ENCODE peak calls at places on chromosomes 7 and 10, in six cellular contexts. B is HepG2, F is H1, T is HCT116, V is K562, E is GM12878. R is an unnamed sample.

GRCh38 chr10:93180402-93181040 is 106.8 kb downstream of the CYP26A1 start:
- DNase-seq in F (no peak), V (no peak), T (no peak), E (no peak), B (no peak), R (peak)

GRCh38 chr7:56079450-56080185 is 13.1 kb downstream of the PHKG1 start:
- DNase-seq in F (peak), E (no peak), B (peak), T (no peak), V (no peak), R (peak)

GRCh38 chr7:27662490-27663205 is at the start of gene HIBADH:
- DNase-seq in V (peak), T (peak), E (peak), B (peak), F (peak), R (peak)

GRCh38 chr7:51070163-51070562 is 246.4 kb downstream of the COBL start:
- DNase-seq in V (no peak), B (no peak), T (no peak), F (no peak), E (no peak), R (no peak)

GRCh38 chr10:78781251-78781913 is 287.4 kb upstream of the ZMIZ1 start:
- DNase-seq in T (no peak), E (no peak), B (no peak), F (no peak), V (no peak), R (no peak)

GRCh38 chr10:32054087-32054486 is 2.1 kb downstream of the KIF5B start:
- DNase-seq in V (no peak), E (no peak), F (no peak), B (peak), T (no peak), R (no peak)

GRCh38 chr10:101158101-101159058 is 27.3 kb downstream of the TLX1 start:
- DNase-seq in T (no peak), V (peak), F (no peak), B (no peak), E (no peak), R (no peak)

GRCh38 chr7:8063706-8064297 is 95.2 kb downstream of the GLCCI1 start:
- DNase-seq in E (no peak), T (no peak), V (no peak), F (no peak), B (no peak), R (no peak)

GRCh38 chr10:86725980-86726976 is 30.1 kb upstream of the BMPR1A start:
- DNase-seq in B (no peak), T (no peak), E (no peak), V (no peak), F (no peak), R (no peak)

GRCh38 chr10:7659560-7659959 is 7.2 kb downstream of the ITIH5 start:
- DNase-seq in F (no peak), V (no peak), E (no peak), T (no peak), B (no peak), R (no peak)

GRCh38 chr10:71064413-71065118 is 147.8 kb upstream of the UNC5B start:
- DNase-seq in V (no peak), F (no peak), E (no peak), B (peak), T (no peak), R (no peak)

GRCh38 chr10:50232261-50232639 is 19.1 kb downstream of the ASAH2 start:
- DNase-seq in T (no peak), E (no peak), F (no peak), V (no peak), B (no peak), R (no peak)

GRCh38 chr10:22816298-22816653 is 101.9 kb upstream of the PIP4K2A start:
- DNase-seq in F (no peak), V (no peak), B (no peak), E (no peak), T (peak), R (no peak)

GRCh38 chr10:17250736-17251135 is 22.7 kb downstream of the VIM start:
- DNase-seq in V (no peak), T (no peak), E (no peak), B (no peak), F (no peak), R (no peak)

GRCh38 chr7:30202671-30203070 is 67.9 kb downstream of the MTURN start:
- DNase-seq in T (no peak), E (no peak), B (no peak), V (no peak), F (no peak), R (no peak)

GRCh38 chr7:979886-980571 is 3.0 kb upstream of the CYP2W1 start:
- DNase-seq in B (no peak), T (no peak), F (no peak), V (no peak), E (no peak), R (peak)

GRCh38 chr7:29865526-29865925 is 59.2 kb downstream of the WIPF3 start:
- DNase-seq in B (peak), E (no peak), T (peak), V (no peak), F (no peak), R (no peak)

GRCh38 chr7:16980539-16980938 is 98.8 kb upstream of the AGR3 start:
- DNase-seq in E (no peak), F (no peak), B (no peak), T (no peak), V (no peak), R (no peak)

GRCh38 chr10:1184541-1185415 is 128.6 kb downstream of the WDR37 start:
- DNase-seq in T (no peak), V (no peak), E (no peak), F (no peak), B (no peak), R (no peak)
- H3K9ac ChIP-seq in T (no peak), V (no peak), E (no peak), F (no peak), B (no peak), R (no peak)

GRCh38 chr7:6307762-6308161 is 35.3 kb upstream of the CYTH3 start:
- DNase-seq in B (peak), V (no peak), T (no peak), F (no peak), E (no peak), R (no peak)

GRCh38 chr7:6305330-6305729 is 32.9 kb upstream of the CYTH3 start:
- DNase-seq in E (no peak), V (no peak), B (peak), F (no peak), T (no peak), R (no peak)

GRCh38 chr7:6310594-6310993 is 38.2 kb upstream of the CYTH3 start:
- DNase-seq in B (no peak), E (no peak), V (no peak), F (no peak), T (no peak), R (no peak)

GRCh38 chr7:6306471-6306870 is 34.0 kb upstream of the CYTH3 start:
- DNase-seq in F (no peak), V (no peak), E (no peak), T (peak), B (peak), R (no peak)
- TF ChIP-seq JUND in F (no peak), V (no peak), E (no peak), T (peak), B (no peak), R (peak)

DNA sequence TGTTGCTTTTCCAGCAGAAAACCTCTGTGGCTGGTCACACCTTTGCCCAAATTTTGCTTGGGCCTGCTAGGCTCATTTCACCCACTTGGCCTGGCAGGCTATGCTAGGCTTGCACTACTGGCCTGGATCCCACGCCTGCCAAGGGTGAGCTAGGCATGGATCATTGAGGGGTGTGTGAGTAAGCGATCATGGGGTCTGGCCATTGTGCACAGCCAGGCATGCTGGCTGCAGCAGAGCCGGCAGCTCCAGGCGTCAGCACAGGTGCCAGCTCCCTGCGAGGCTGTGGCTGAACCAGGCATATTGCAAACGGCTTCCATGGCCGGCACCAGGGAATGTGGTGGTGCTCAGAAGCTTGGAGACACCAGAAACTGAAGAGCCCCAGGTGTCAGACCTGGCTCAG is 19.2 kb downstream of the CFAP70 start:
- DNase-seq in B (no peak), V (no peak), E (no peak), F (no peak), T (no peak), R (no peak)
- TF ChIP-seq YY1 in B (no peak), V (no peak), E (no peak), F (no peak), T (no peak), R (no peak)

GRCh38 chr7:151628846-151629604 is 109.3 kb upstream of the RHEB start:
- DNase-seq in B (no peak), F (no peak), T (no peak), V (no peak), E (no peak), R (no peak)
- H3K9ac ChIP-seq in B (no peak), F (no peak), T (no peak), V (no peak), E (no peak), R (no peak)

R was measured in SK-N-SH.